ENCODE peak calls at places on chromosome 3, in eight cellular contexts. C is psoas muscle, V is Calu3, F is kidney, D is endothelial cell, J is MM.1S, U is tibial artery, T is cardiac muscle cell. G is an unnamed sample.

GRCh38 chr3:189195302-189195701 is 23.5 kb downstream of the TPRG1 start:
- DNase-seq in C (no peak), V (no peak), F (no peak), D (no peak), J (no peak), U (no peak), T (no peak), G (no peak)

GRCh38 chr3:195286115-195286872 is 15.3 kb upstream of the XXYLT1 start:
- DNase-seq in C (no peak), V (no peak), F (no peak), D (no peak), J (no peak), U (no peak), T (no peak), G (no peak)

GRCh38 chr3:46619845-46620778 is 7.8 kb downstream of the FAM240A start:
- DNase-seq in C (no peak), V (peak; percentile 6), F (no peak), D (no peak), J (no peak), U (no peak), T (peak; percentile 32), G (no peak)

GRCh38 chr3:18919158-18919557 is 229.2 kb upstream of the KCNH8 start:
- DNase-seq in C (no peak), V (no peak), F (no peak), D (no peak), J (no peak), U (no peak), T (no peak), G (no peak)

GRCh38 chr3:127484601-127485388 is 105.7 kb downstream of the TPRA1 start:
- DNase-seq in C (no peak), V (no peak), F (no peak), D (peak; percentile 1), J (no peak), U (peak; percentile 5), T (no peak), G (no peak)

GRCh38 chr3:43309372-43310305 is 23.3 kb downstream of the SNRK start:
- DNase-seq in C (no peak), V (no peak), F (no peak), D (no peak), J (no peak), U (no peak), T (no peak), G (no peak)

GRCh38 chr3:150299221-150299620 is 108.9 kb upstream of the TSC22D2 start:
- DNase-seq in C (no peak), V (no peak), F (no peak), D (peak; percentile 7), J (no peak), U (no peak), T (peak; percentile 67), G (no peak)

GRCh38 chr3:72549819-72550581 is 298.2 kb downstream of the SHQ1 start:
- DNase-seq in C (no peak), V (peak; percentile 12), F (no peak), D (no peak), J (no peak), U (no peak), T (no peak), G (peak; percentile 33)

GRCh38 chr3:64048631-64049061 is 25.4 kb upstream of the PSMD6 start:
- DNase-seq in C (no peak), V (no peak), F (no peak), D (no peak), J (no peak), U (no peak), T (no peak), G (no peak)

GRCh38 chr3:41575754-41576153 is 376.4 kb downstream of the CTNNB1 start:
- DNase-seq in C (no peak), V (no peak), F (no peak), D (no peak), J (no peak), U (no peak), T (no peak), G (no peak)

GRCh38 chr3:27632431-27633223 is 89.5 kb downstream of the EOMES start:
- DNase-seq in C (peak; percentile 63), V (peak; percentile 54), F (peak; percentile 81), D (peak; percentile 59), J (peak; percentile 77), U (peak; percentile 28), T (no peak), G (peak; percentile 68)

GRCh38 chr3:135452881-135453280 is 512.6 kb upstream of the PPP2R3A start:
- DNase-seq in C (no peak), V (no peak), F (no peak), D (no peak), J (no peak), U (no peak), T (no peak), G (no peak)

GRCh38 chr3:43296565-43296964 is 10.2 kb downstream of the SNRK start:
- DNase-seq in C (no peak), V (no peak), F (no peak), D (no peak), J (peak; percentile 58), U (peak; percentile 42), T (no peak), G (peak; percentile 43)

GRCh38 chr3:151918253-151919029 is 45.0 kb downstream of the SUCNR1 start:
- DNase-seq in C (no peak), V (no peak), F (no peak), D (no peak), J (peak; percentile 52), U (no peak), T (peak; percentile 50), G (peak; percentile 52)

GRCh38 chr3:58102976-58103447 is 94.8 kb downstream of the FLNB start:
- DNase-seq in C (no peak), V (no peak), F (peak; percentile 85), D (no peak), J (no peak), U (no peak), T (no peak), G (no peak)

GRCh38 chr3:46848271-46849097 is 14.8 kb downstream of the MYL3 start:
- DNase-seq in C (peak; percentile 63), V (peak; percentile 40), F (peak; percentile 52), D (peak; percentile 51), J (no peak), U (peak; percentile 25), T (no peak), G (no peak)

GRCh38 chr3:2303567-2303966 is 204.9 kb downstream of the CNTN4 start:
- DNase-seq in C (no peak), V (no peak), F (no peak), D (no peak), J (peak; percentile 43), U (no peak), T (peak; percentile 85), G (no peak)

GRCh38 chr3:40104441-40104840 is 205.1 kb upstream of the EIF1B start:
- DNase-seq in C (no peak), V (no peak), F (no peak), D (no peak), J (peak; percentile 8), U (no peak), T (no peak), G (no peak)

GRCh38 chr3:40108643-40109042 is 200.9 kb upstream of the EIF1B start:
- DNase-seq in C (no peak), V (no peak), F (no peak), D (no peak), J (no peak), U (no peak), T (no peak), G (no peak)

GRCh38 chr3:40109641-40110490 is 199.6 kb upstream of the EIF1B start:
- DNase-seq in C (no peak), V (no peak), F (no peak), D (peak; percentile 18), J (no peak), U (no peak), T (peak; percentile 12), G (no peak)
- TF ChIP-seq CTCF in C (no peak), V (no peak), F (no peak), D (peak; percentile 14), J (no peak), U (no peak), T (peak; percentile 32), G (no peak)

GRCh38 chr3:12265558-12265957 is 23.3 kb upstream of the PPARG start:
- DNase-seq in C (no peak), V (no peak), F (no peak), D (no peak), J (no peak), U (no peak), T (no peak), G (no peak)
- TF ChIP-seq CTCF in C (no peak), V (no peak), F (no peak), D (no peak), J (no peak), U (no peak), T (no peak), G (no peak)

GRCh38 chr3:155070932-155071387 is 9.2 kb upstream of the MME start:
- DNase-seq in C (no peak), V (no peak), F (no peak), D (no peak), J (no peak), U (no peak), T (no peak), G (no peak)

GRCh38 chr3:155064920-155065319 is 15.2 kb upstream of the MME start:
- DNase-seq in C (no peak), V (no peak), F (no peak), D (no peak), J (no peak), U (no peak), T (no peak), G (no peak)

GRCh38 chr3:155070316-155070715 is 9.8 kb upstream of the MME start:
- DNase-seq in C (no peak), V (no peak), F (no peak), D (no peak), J (no peak), U (no peak), T (no peak), G (no peak)

GRCh38 chr3:155069729-155070128 is 10.4 kb upstream of the MME start:
- DNase-seq in C (no peak), V (no peak), F (no peak), D (no peak), J (no peak), U (no peak), T (no peak), G (no peak)

GRCh38 chr3:155065537-155065936 is 14.6 kb upstream of the MME start:
- DNase-seq in C (no peak), V (no peak), F (no peak), D (no peak), J (no peak), U (no peak), T (no peak), G (no peak)
- TF ChIP-seq CTCF in C (no peak), V (no peak), F (no peak), D (no peak), J (no peak), U (no peak), T (no peak), G (no peak)

DNA sequence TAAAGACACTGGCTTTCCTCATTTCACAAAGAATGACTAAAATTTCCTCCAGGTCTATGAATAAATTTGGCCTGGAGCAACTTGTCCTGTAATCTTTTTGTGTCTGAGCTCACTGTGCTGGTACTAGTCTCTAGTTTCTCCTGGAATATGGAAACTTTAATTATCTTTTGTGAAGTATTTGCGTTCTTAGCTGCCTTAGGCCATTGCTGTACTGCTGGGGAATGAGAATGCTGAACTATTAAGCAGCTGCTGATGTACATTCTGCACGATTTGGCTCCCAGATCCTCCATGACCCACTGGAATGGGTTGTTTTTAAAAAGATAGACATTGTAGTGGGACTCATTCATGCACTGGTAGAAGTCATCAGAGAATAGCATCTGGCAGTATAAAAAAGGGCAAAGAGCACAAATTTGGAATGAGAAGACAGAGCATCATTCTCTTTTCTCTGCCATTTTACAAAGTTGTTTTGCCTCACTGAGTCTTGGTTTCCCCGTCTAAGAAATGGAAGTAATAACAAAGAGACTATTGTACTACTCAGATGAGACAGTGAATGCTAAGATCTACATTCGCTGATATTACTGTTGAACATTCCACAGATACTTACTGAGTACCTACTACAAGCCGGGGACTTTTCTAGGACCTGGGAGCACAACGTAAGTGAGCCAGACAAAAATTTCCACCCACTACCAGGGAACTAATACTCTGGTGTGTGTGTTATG is 458.0 kb downstream of the EDEM1 start:
- DNase-seq in C (no peak), V (no peak), F (no peak), D (no peak), J (no peak), U (no peak), T (no peak), G (no peak)
- TF ChIP-seq CTCF in C (no peak), V (no peak), F (no peak), D (no peak), J (no peak), U (no peak), T (no peak), G (no peak)